ENCODE peak calls at places on chromosomes 13 and 19, in five cellular contexts. H is nucleus accumbens; R is left cardiac atrium; J is stimulated activated CD4-positive, alpha-beta T cell treated with anti-CD3 and anti-CD28 coated beads, Interleukin-15, amount 100 ng/mL, for 1 hour; A is HT1080. D is an unnamed sample.

GRCh38 chr13:28338202-28338601 is 156.7 kb downstream of the FLT1 start:
- DNase-seq in H (no peak), R (no peak), A (no peak), J (no peak), D (no peak)

GRCh38 chr13:27953671-27954405 is 15.3 kb downstream of the CDX2 start:
- DNase-seq in A (peak; percentile 31), J (peak; percentile 66), R (peak; percentile 74), H (no peak), D (no peak)

GRCh38 chr19:13055213-13056051 is 47.2 kb downstream of the LYL1 start:
- DNase-seq in J (no peak), H (no peak), R (peak; percentile 82), A (peak; percentile 91), D (no peak)

GRCh38 chr19:8639821-8640401 is 9.5 kb downstream of the NFILZ start:
- DNase-seq in J (no peak), A (no peak), H (no peak), R (no peak), D (no peak)

GRCh38 chr19:12665646-12666304 is 767 bp downstream of the MAN2B1 start:
- DNase-seq in R (no peak), J (no peak), A (no peak), H (no peak), D (no peak)

GRCh38 chr19:39430675-39431593 is 4.8 kb downstream of the RPS16 start:
- DNase-seq in J (no peak), R (peak; percentile 57), H (no peak), A (peak; percentile 99), D (no peak)

GRCh38 chr13:67549331-67549730 is 319.2 kb upstream of the PCDH9 start:
- DNase-seq in R (no peak), A (peak; percentile 85), H (no peak), J (no peak), D (no peak)

GRCh38 chr13:56700324-56700723 is 440.4 kb upstream of the PRR20A start:
- DNase-seq in J (no peak), A (no peak), H (no peak), R (no peak), D (no peak)

GRCh38 chr13:111267784-111268183 is 52.7 kb upstream of the TEX29 start:
- DNase-seq in J (no peak), H (no peak), R (no peak), A (no peak), D (no peak)

GRCh38 chr13:48334534-48335127 is 31.1 kb downstream of the RB1 start:
- DNase-seq in H (no peak), A (no peak), R (no peak), J (no peak), D (no peak)

GRCh38 chr13:75931116-75931515 is 295.0 kb downstream of the LMO7 start:
- DNase-seq in A (no peak), H (no peak), J (no peak), R (no peak), D (no peak)

GRCh38 chr13:33615436-33615835 is 202.5 kb upstream of the RFC3 start:
- DNase-seq in R (no peak), A (no peak), J (no peak), H (no peak), D (no peak)

GRCh38 chr13:103349664-103350063 is 283.4 kb upstream of the SLC10A2 start:
- DNase-seq in J (no peak), A (no peak), R (no peak), H (no peak), D (peak; percentile 30)

GRCh38 chr13:45416521-45417125 is 1.6 kb downstream of the SLC25A30 start:
- DNase-seq in J (no peak), R (no peak), H (no peak), A (no peak), D (peak; percentile 6)

GRCh38 chr19:16206046-16206605 is 8.4 kb downstream of the AP1M1 start:
- DNase-seq in A (no peak), J (no peak), R (no peak), H (no peak), D (no peak)

GRCh38 chr19:52600639-52601024 is 30.5 kb downstream of the ZNF701 start:
- DNase-seq in A (no peak), R (peak; percentile 36), H (no peak), J (no peak), D (no peak)

GRCh38 chr13:100875392-100876043 is 200.9 kb upstream of the TMTC4 start:
- DNase-seq in A (peak; percentile 91), J (no peak), H (no peak), R (no peak), D (no peak)